ENCODE peak calls at places on chromosomes 16 and 17, in ten cellular contexts. One of them, this sample, is unnamed.

GRCh38 chr16:87322833-87323726 is 5.9 kb upstream of the C16orf95 start:
- DNase-seq in uterus: peak; percentile 10
- DNase-seq in IMR-90: no peak
- DNase-seq in A549: no peak
- DNase-seq in breast epithelium: no peak
- DNase-seq in GM12878: no peak
- DNase-seq in gastrocnemius medialis: no peak
- DNase-seq in esophagus squamous epithelium: no peak
- DNase-seq in ovary: peak; percentile 31
- DNase-seq in thyroid gland: no peak
- DNase-seq in this sample: no peak

GRCh38 chr17:36935681-36936454 is 1.4 kb upstream of the LHX1 start:
- DNase-seq in esophagus squamous epithelium: no peak
- DNase-seq in gastrocnemius medialis: no peak
- DNase-seq in IMR-90: no peak
- DNase-seq in thyroid gland: no peak
- DNase-seq in breast epithelium: no peak
- DNase-seq in uterus: no peak
- DNase-seq in A549: peak; percentile 80
- DNase-seq in GM12878: no peak
- DNase-seq in ovary: no peak
- DNase-seq in this sample: peak; percentile 95

GRCh38 chr17:2050871-2051387 is 4.0 kb upstream of the HIC1 start:
- DNase-seq in thyroid gland: no peak
- DNase-seq in IMR-90: peak; percentile 65
- DNase-seq in uterus: no peak
- DNase-seq in GM12878: no peak
- DNase-seq in esophagus squamous epithelium: no peak
- DNase-seq in breast epithelium: no peak
- DNase-seq in gastrocnemius medialis: no peak
- DNase-seq in A549: no peak
- DNase-seq in ovary: peak; percentile 76
- DNase-seq in this sample: no peak

GRCh38 chr17:28685366-28685765 is 23.4 kb downstream of the SUPT6H start:
- DNase-seq in ovary: peak; percentile 8
- DNase-seq in esophagus squamous epithelium: no peak
- DNase-seq in thyroid gland: no peak
- DNase-seq in A549: no peak
- DNase-seq in GM12878: no peak
- DNase-seq in breast epithelium: no peak
- DNase-seq in gastrocnemius medialis: no peak
- DNase-seq in IMR-90: no peak
- DNase-seq in uterus: no peak
- DNase-seq in this sample: no peak

GRCh38 chr17:78366109-78366848 is 6.4 kb upstream of the SOCS3 start:
- DNase-seq in esophagus squamous epithelium: no peak
- DNase-seq in uterus: no peak
- DNase-seq in IMR-90: no peak
- DNase-seq in thyroid gland: peak; percentile 87
- DNase-seq in GM12878: no peak
- DNase-seq in A549: no peak
- DNase-seq in breast epithelium: no peak
- DNase-seq in ovary: peak; percentile 66
- DNase-seq in gastrocnemius medialis: no peak
- DNase-seq in this sample: no peak

GRCh38 chr16:88804552-88805339 is 1.2 kb downstream of the CDT1 start:
- DNase-seq in uterus: no peak
- DNase-seq in GM12878: no peak
- DNase-seq in A549: peak; percentile 36
- DNase-seq in ovary: peak; percentile 50
- DNase-seq in thyroid gland: peak; percentile 35
- DNase-seq in breast epithelium: no peak
- DNase-seq in IMR-90: no peak
- DNase-seq in gastrocnemius medialis: no peak
- DNase-seq in esophagus squamous epithelium: no peak
- DNase-seq in this sample: peak; percentile 41

GRCh38 chr16:46974352-46974751 is 878 bp upstream of the DNAJA2 start:
- DNase-seq in esophagus squamous epithelium: no peak
- DNase-seq in breast epithelium: no peak
- DNase-seq in ovary: no peak
- DNase-seq in gastrocnemius medialis: no peak
- DNase-seq in IMR-90: no peak
- DNase-seq in thyroid gland: no peak
- DNase-seq in uterus: no peak
- DNase-seq in GM12878: peak; percentile 35
- DNase-seq in A549: peak; percentile 26
- DNase-seq in this sample: no peak

GRCh38 chr16:54873081-54873480 is 57.6 kb upstream of the IRX5 start:
- DNase-seq in esophagus squamous epithelium: no peak
- DNase-seq in IMR-90: no peak
- DNase-seq in breast epithelium: no peak
- DNase-seq in ovary: no peak
- DNase-seq in thyroid gland: no peak
- DNase-seq in uterus: no peak
- DNase-seq in gastrocnemius medialis: no peak
- DNase-seq in A549: no peak
- DNase-seq in GM12878: no peak
- DNase-seq in this sample: no peak

GRCh38 chr17:6365187-6365943 is 69.6 kb downstream of the AIPL1 start:
- DNase-seq in GM12878: no peak
- DNase-seq in uterus: no peak
- DNase-seq in A549: peak; percentile 43
- DNase-seq in thyroid gland: no peak
- DNase-seq in ovary: no peak
- DNase-seq in gastrocnemius medialis: no peak
- DNase-seq in esophagus squamous epithelium: no peak
- DNase-seq in breast epithelium: no peak
- DNase-seq in IMR-90: peak; percentile 74
- DNase-seq in this sample: peak; percentile 16

GRCh38 chr17:50872710-50873424 is 6.7 kb upstream of the TOB1 start:
- DNase-seq in A549: no peak
- DNase-seq in IMR-90: peak; percentile 25
- DNase-seq in breast epithelium: peak; percentile 64
- DNase-seq in thyroid gland: peak; percentile 45
- DNase-seq in ovary: no peak
- DNase-seq in esophagus squamous epithelium: no peak
- DNase-seq in GM12878: no peak
- DNase-seq in uterus: no peak
- DNase-seq in gastrocnemius medialis: peak; percentile 80
- DNase-seq in this sample: no peak

GRCh38 chr16:88274847-88275246 is 107.9 kb upstream of the ZNF469 start:
- DNase-seq in gastrocnemius medialis: no peak
- DNase-seq in esophagus squamous epithelium: no peak
- DNase-seq in uterus: peak; percentile 39
- DNase-seq in GM12878: no peak
- DNase-seq in IMR-90: peak; percentile 23
- DNase-seq in breast epithelium: no peak
- DNase-seq in thyroid gland: no peak
- DNase-seq in ovary: peak; percentile 31
- DNase-seq in A549: no peak
- DNase-seq in this sample: no peak

GRCh38 chr17:77125432-77125901 is 15.3 kb upstream of the SEC14L1 start:
- DNase-seq in breast epithelium: no peak
- DNase-seq in thyroid gland: no peak
- DNase-seq in uterus: no peak
- DNase-seq in A549: peak; percentile 97
- DNase-seq in esophagus squamous epithelium: no peak
- DNase-seq in gastrocnemius medialis: no peak
- DNase-seq in IMR-90: peak; percentile 91
- DNase-seq in ovary: no peak
- DNase-seq in GM12878: no peak
- DNase-seq in this sample: peak; percentile 91

GRCh38 chr16:72120026-72120425 is 26.4 kb downstream of the DHX38 start:
- DNase-seq in esophagus squamous epithelium: no peak
- DNase-seq in thyroid gland: no peak
- DNase-seq in GM12878: no peak
- DNase-seq in A549: no peak
- DNase-seq in IMR-90: no peak
- DNase-seq in ovary: no peak
- DNase-seq in gastrocnemius medialis: no peak
- DNase-seq in breast epithelium: peak; percentile 15
- DNase-seq in uterus: no peak
- DNase-seq in this sample: no peak

GRCh38 chr17:17814162-17815061 is 22.4 kb downstream of the SREBF1 start:
- DNase-seq in GM12878: no peak
- DNase-seq in uterus: no peak
- DNase-seq in breast epithelium: no peak
- DNase-seq in ovary: no peak
- DNase-seq in esophagus squamous epithelium: no peak
- DNase-seq in IMR-90: no peak
- DNase-seq in thyroid gland: no peak
- DNase-seq in gastrocnemius medialis: no peak
- DNase-seq in A549: no peak
- DNase-seq in this sample: no peak

GRCh38 chr16:69513180-69513966 is 52.4 kb upstream of the NFAT5 start:
- DNase-seq in breast epithelium: peak; percentile 62
- DNase-seq in IMR-90: peak; percentile 65
- DNase-seq in uterus: no peak
- DNase-seq in A549: no peak
- DNase-seq in esophagus squamous epithelium: no peak
- DNase-seq in thyroid gland: no peak
- DNase-seq in gastrocnemius medialis: no peak
- DNase-seq in ovary: no peak
- DNase-seq in GM12878: no peak
- DNase-seq in this sample: peak; percentile 58

GRCh38 chr17:81902653-81903414 is 796 bp downstream of the NPB start:
- DNase-seq in uterus: no peak
- DNase-seq in A549: no peak
- DNase-seq in ovary: peak; percentile 48
- DNase-seq in esophagus squamous epithelium: no peak
- DNase-seq in breast epithelium: no peak
- DNase-seq in IMR-90: no peak
- DNase-seq in GM12878: no peak
- DNase-seq in gastrocnemius medialis: no peak
- DNase-seq in thyroid gland: no peak
- DNase-seq in this sample: no peak
- TF ChIP-seq POLR2A in uterus: no peak
- TF ChIP-seq POLR2A in A549: no peak
- TF ChIP-seq POLR2A in ovary: no peak
- TF ChIP-seq POLR2A in esophagus squamous epithelium: no peak
- TF ChIP-seq POLR2A in breast epithelium: no peak
- TF ChIP-seq POLR2A in IMR-90: no peak
- TF ChIP-seq POLR2A in GM12878: peak; percentile 22
- TF ChIP-seq POLR2A in gastrocnemius medialis: no peak
- TF ChIP-seq POLR2A in thyroid gland: no peak
- TF ChIP-seq POLR2A in this sample: no peak

DNA sequence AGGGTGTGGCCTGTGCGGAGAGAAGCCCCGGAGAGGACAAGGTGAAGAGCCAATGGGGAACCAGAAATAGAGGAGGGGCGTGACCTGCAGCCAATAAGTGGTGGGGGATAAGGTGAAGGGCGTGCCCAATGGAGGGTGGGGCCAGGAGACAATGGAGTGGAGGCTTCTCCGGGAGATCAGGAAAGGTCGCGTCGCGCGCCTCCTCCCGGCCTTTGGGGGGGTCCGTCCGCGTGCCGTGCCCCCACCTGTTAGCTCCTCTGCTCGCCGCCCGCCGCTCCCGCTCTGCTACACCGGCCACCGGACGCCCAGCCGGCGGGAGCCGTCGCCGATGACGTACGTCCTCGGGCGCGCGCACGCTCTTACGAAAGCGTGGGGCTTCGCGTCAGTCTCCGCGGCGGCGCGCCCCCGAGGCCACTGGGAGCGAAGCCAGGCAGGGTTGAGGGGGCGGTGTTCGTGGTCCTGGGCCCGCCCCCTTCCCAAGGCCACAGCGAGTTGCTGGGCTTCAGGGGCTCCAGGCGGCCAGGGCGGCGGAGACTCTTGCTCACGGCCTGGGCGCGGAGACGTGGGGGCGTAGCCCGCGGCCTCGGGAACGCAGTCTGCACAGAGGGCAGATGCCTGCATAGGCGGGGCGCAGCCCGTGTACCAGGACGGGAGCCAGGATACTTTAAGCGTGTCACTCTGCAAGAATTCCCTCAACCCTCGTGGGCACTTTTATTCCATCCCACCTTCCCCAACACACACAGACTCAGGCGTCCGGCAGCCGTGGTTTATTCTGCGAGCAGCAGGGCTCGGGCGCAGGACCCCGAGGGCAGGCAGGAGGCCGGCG is at the start of gene MATCAP1:
- DNase-seq in IMR-90: peak; percentile 97
- DNase-seq in GM12878: peak; percentile 91
- DNase-seq in uterus: peak; percentile 94
- DNase-seq in esophagus squamous epithelium: peak; percentile 76
- DNase-seq in gastrocnemius medialis: peak; percentile 97
- DNase-seq in A549: peak; percentile 99
- DNase-seq in breast epithelium: peak; percentile 97
- DNase-seq in thyroid gland: peak; percentile 95
- DNase-seq in ovary: peak; percentile 99
- DNase-seq in this sample: peak; percentile 99
- TF ChIP-seq POLR2A in IMR-90: peak; percentile 90
- TF ChIP-seq POLR2A in GM12878: peak; percentile 76
- TF ChIP-seq POLR2A in uterus: no peak
- TF ChIP-seq POLR2A in esophagus squamous epithelium: no peak
- TF ChIP-seq POLR2A in gastrocnemius medialis: peak; percentile 63
- TF ChIP-seq POLR2A in A549: peak; percentile 45
- TF ChIP-seq POLR2A in breast epithelium: peak; percentile 12
- TF ChIP-seq POLR2A in thyroid gland: no peak
- TF ChIP-seq POLR2A in ovary: peak; percentile 88
- TF ChIP-seq POLR2A in this sample: peak; percentile 51

DNA sequence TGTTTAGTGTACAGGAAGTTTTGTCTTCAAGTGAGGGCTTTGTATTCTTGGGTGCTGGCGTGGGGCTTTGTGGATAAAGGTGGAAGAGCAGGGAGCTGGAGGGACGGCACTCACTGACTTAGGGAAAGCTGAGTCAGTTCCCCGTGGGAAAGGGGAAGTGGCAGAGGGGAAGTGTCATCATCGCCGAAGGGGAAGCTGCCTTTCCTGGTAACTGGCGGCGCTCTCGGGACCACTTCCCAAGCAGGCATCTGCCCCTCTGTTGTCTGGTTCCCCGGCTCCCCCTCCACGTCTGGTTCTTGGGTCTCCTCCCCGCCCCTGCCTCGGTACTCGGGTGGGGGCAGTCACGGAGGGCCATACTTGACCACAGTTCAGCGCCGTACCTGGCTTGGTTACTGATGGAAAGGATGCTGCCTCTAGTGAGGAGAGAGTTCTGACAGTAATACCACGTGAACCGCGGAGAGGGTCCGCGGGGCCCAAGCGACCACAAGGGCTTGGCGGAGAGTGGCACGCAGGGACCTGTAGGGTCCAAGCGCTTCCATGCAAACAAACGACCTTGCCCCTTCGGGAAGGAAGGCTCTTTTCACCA is 9.0 kb downstream of the KDM6B start:
- DNase-seq in ovary: peak; percentile 71
- DNase-seq in breast epithelium: peak; percentile 60
- DNase-seq in gastrocnemius medialis: peak; percentile 76
- DNase-seq in thyroid gland: peak; percentile 57
- DNase-seq in esophagus squamous epithelium: no peak
- DNase-seq in IMR-90: peak; percentile 94
- DNase-seq in A549: peak; percentile 52
- DNase-seq in uterus: peak; percentile 68
- DNase-seq in GM12878: no peak
- DNase-seq in this sample: no peak
- TF ChIP-seq POLR2A in ovary: peak; percentile 38
- TF ChIP-seq POLR2A in breast epithelium: peak; percentile 12
- TF ChIP-seq POLR2A in gastrocnemius medialis: peak; percentile 69
- TF ChIP-seq POLR2A in thyroid gland: no peak
- TF ChIP-seq POLR2A in esophagus squamous epithelium: peak; percentile 4
- TF ChIP-seq POLR2A in IMR-90: peak; percentile 91
- TF ChIP-seq POLR2A in A549: no peak
- TF ChIP-seq POLR2A in uterus: peak; percentile 63
- TF ChIP-seq POLR2A in GM12878: peak; percentile 32
- TF ChIP-seq POLR2A in this sample: peak; percentile 27

GRCh38 chr16:30924086-30924714 is 828 bp downstream of the FBXL19 start:
- DNase-seq in gastrocnemius medialis: no peak
- DNase-seq in A549: no peak
- DNase-seq in uterus: peak; percentile 47
- DNase-seq in GM12878: no peak
- DNase-seq in IMR-90: no peak
- DNase-seq in esophagus squamous epithelium: no peak
- DNase-seq in ovary: peak; percentile 73
- DNase-seq in breast epithelium: no peak
- DNase-seq in thyroid gland: no peak
- DNase-seq in this sample: no peak
- TF ChIP-seq POLR2A in gastrocnemius medialis: no peak
- TF ChIP-seq POLR2A in A549: no peak
- TF ChIP-seq POLR2A in uterus: no peak
- TF ChIP-seq POLR2A in GM12878: no peak
- TF ChIP-seq POLR2A in IMR-90: no peak
- TF ChIP-seq POLR2A in esophagus squamous epithelium: no peak
- TF ChIP-seq POLR2A in ovary: no peak
- TF ChIP-seq POLR2A in breast epithelium: no peak
- TF ChIP-seq POLR2A in thyroid gland: no peak
- TF ChIP-seq POLR2A in this sample: no peak

This sample was measured in H54.